ENCODE peak calls at places on chromosome 1, in five cellular contexts. One of them, this sample, is unnamed.

GRCh38 chr1:230746617-230747016 is 571 bp upstream of the CAPN9 start:
- DNase-seq in left lobe of liver: no peak
- DNase-seq in renal cortical epithelial cell: no peak
- DNase-seq in endothelial cell: no peak
- DNase-seq in Ammon's horn: no peak
- DNase-seq in this sample: no peak

GRCh38 chr1:45876000-45876399 is 72.6 kb downstream of the MAST2 start:
- DNase-seq in left lobe of liver: no peak
- DNase-seq in renal cortical epithelial cell: no peak
- DNase-seq in endothelial cell: no peak
- DNase-seq in Ammon's horn: no peak
- DNase-seq in this sample: peak; percentile 64

GRCh38 chr1:94239796-94240195 is 2.4 kb upstream of the ARHGAP29 start:
- DNase-seq in left lobe of liver: no peak
- DNase-seq in renal cortical epithelial cell: no peak
- DNase-seq in endothelial cell: no peak
- DNase-seq in Ammon's horn: no peak
- DNase-seq in this sample: no peak

GRCh38 chr1:35931424-35932157 is 686 bp downstream of the AGO3 start:
- DNase-seq in left lobe of liver: peak; percentile 67
- DNase-seq in renal cortical epithelial cell: no peak
- DNase-seq in endothelial cell: no peak
- DNase-seq in Ammon's horn: no peak
- DNase-seq in this sample: peak; percentile 49

GRCh38 chr1:93471284-93471683 is 23.4 kb downstream of the FNBP1L start:
- DNase-seq in left lobe of liver: no peak
- DNase-seq in renal cortical epithelial cell: no peak
- DNase-seq in endothelial cell: no peak
- DNase-seq in Ammon's horn: no peak
- DNase-seq in this sample: no peak

GRCh38 chr1:209697082-209697481 is 7.6 kb upstream of the HSD11B1 start:
- DNase-seq in left lobe of liver: no peak
- DNase-seq in renal cortical epithelial cell: no peak
- DNase-seq in endothelial cell: no peak
- DNase-seq in Ammon's horn: no peak
- DNase-seq in this sample: no peak

GRCh38 chr1:7117599-7118281 is 332.5 kb downstream of the CAMTA1 start:
- DNase-seq in left lobe of liver: no peak
- DNase-seq in renal cortical epithelial cell: peak; percentile 97
- DNase-seq in endothelial cell: peak; percentile 11
- DNase-seq in Ammon's horn: peak; percentile 18
- DNase-seq in this sample: no peak

GRCh38 chr1:220012259-220012658 is 34.0 kb downstream of the EPRS1 start:
- DNase-seq in left lobe of liver: no peak
- DNase-seq in renal cortical epithelial cell: no peak
- DNase-seq in endothelial cell: no peak
- DNase-seq in Ammon's horn: no peak
- DNase-seq in this sample: no peak

GRCh38 chr1:1683104-1683905 is 9.3 kb downstream of the SLC35E2B start:
- DNase-seq in left lobe of liver: peak; percentile 42
- DNase-seq in renal cortical epithelial cell: no peak
- DNase-seq in endothelial cell: no peak
- DNase-seq in Ammon's horn: no peak
- DNase-seq in this sample: no peak